ENCODE peak calls at places on chromosomes 5 and 9, in nine cellular contexts. One of them, this sample, is unnamed.

GRCh38 chr5:110356687-110357086 is 369.8 kb downstream of the TMEM232 start:
- DNase-seq in GM13977: no peak
- DNase-seq in NAMALWA: no peak
- DNase-seq in RPMI8226: no peak
- DNase-seq in kidney tubule cell: peak; percentile 23
- DNase-seq in LoVo: no peak
- DNase-seq in testis: no peak
- DNase-seq in spleen: no peak
- DNase-seq in C1 segment of cervical spinal cord: no peak
- DNase-seq in this sample: no peak

GRCh38 chr5:132262882-132263547 is 5.5 kb downstream of the PDLIM4 start:
- DNase-seq in testis: no peak
- DNase-seq in GM13977: no peak
- DNase-seq in NAMALWA: no peak
- DNase-seq in spleen: peak; percentile 27
- DNase-seq in C1 segment of cervical spinal cord: no peak
- DNase-seq in kidney tubule cell: no peak
- DNase-seq in RPMI8226: no peak
- DNase-seq in LoVo: no peak
- DNase-seq in this sample: no peak

GRCh38 chr5:132064738-132065331 is 4.4 kb downstream of the IL3 start:
- DNase-seq in C1 segment of cervical spinal cord: peak; percentile 51
- DNase-seq in LoVo: peak; percentile 70
- DNase-seq in kidney tubule cell: peak; percentile 85
- DNase-seq in spleen: peak; percentile 87
- DNase-seq in GM13977: peak; percentile 84
- DNase-seq in testis: peak; percentile 90
- DNase-seq in NAMALWA: peak; percentile 87
- DNase-seq in RPMI8226: peak; percentile 82
- DNase-seq in this sample: peak; percentile 78

GRCh38 chr5:122863721-122864120 is 18.3 kb downstream of the SNX24 start:
- DNase-seq in RPMI8226: no peak
- DNase-seq in C1 segment of cervical spinal cord: no peak
- DNase-seq in kidney tubule cell: no peak
- DNase-seq in testis: no peak
- DNase-seq in GM13977: no peak
- DNase-seq in LoVo: no peak
- DNase-seq in spleen: no peak
- DNase-seq in NAMALWA: no peak
- DNase-seq in this sample: no peak

GRCh38 chr9:37174247-37174646 is 53.9 kb downstream of the ZCCHC7 start:
- DNase-seq in C1 segment of cervical spinal cord: no peak
- DNase-seq in GM13977: no peak
- DNase-seq in kidney tubule cell: no peak
- DNase-seq in RPMI8226: no peak
- DNase-seq in spleen: no peak
- DNase-seq in LoVo: no peak
- DNase-seq in NAMALWA: no peak
- DNase-seq in testis: no peak
- DNase-seq in this sample: no peak

GRCh38 chr9:89380437-89381307 is 62.4 kb downstream of the SECISBP2 start:
- DNase-seq in spleen: peak; percentile 78
- DNase-seq in testis: no peak
- DNase-seq in GM13977: no peak
- DNase-seq in RPMI8226: no peak
- DNase-seq in kidney tubule cell: peak; percentile 43
- DNase-seq in LoVo: no peak
- DNase-seq in NAMALWA: no peak
- DNase-seq in C1 segment of cervical spinal cord: no peak
- DNase-seq in this sample: no peak

GRCh38 chr5:124675921-124676846 is 70.3 kb downstream of the ZNF608 start:
- DNase-seq in GM13977: no peak
- DNase-seq in LoVo: no peak
- DNase-seq in C1 segment of cervical spinal cord: no peak
- DNase-seq in NAMALWA: no peak
- DNase-seq in testis: no peak
- DNase-seq in spleen: no peak
- DNase-seq in RPMI8226: no peak
- DNase-seq in kidney tubule cell: no peak
- DNase-seq in this sample: no peak

GRCh38 chr9:70479880-70480291 is 65.4 kb upstream of the KLF9 start:
- DNase-seq in C1 segment of cervical spinal cord: peak; percentile 45
- DNase-seq in kidney tubule cell: peak; percentile 77
- DNase-seq in GM13977: no peak
- DNase-seq in NAMALWA: no peak
- DNase-seq in LoVo: no peak
- DNase-seq in spleen: no peak
- DNase-seq in testis: no peak
- DNase-seq in RPMI8226: no peak
- DNase-seq in this sample: no peak

GRCh38 chr9:34170252-34170915 is 8.5 kb upstream of the UBAP1 start:
- DNase-seq in spleen: peak; percentile 35
- DNase-seq in RPMI8226: no peak
- DNase-seq in GM13977: no peak
- DNase-seq in testis: peak; percentile 62
- DNase-seq in kidney tubule cell: no peak
- DNase-seq in NAMALWA: no peak
- DNase-seq in LoVo: no peak
- DNase-seq in C1 segment of cervical spinal cord: no peak
- DNase-seq in this sample: no peak

GRCh38 chr5:148729182-148729581 is 74.9 kb upstream of the HTR4 start:
- DNase-seq in C1 segment of cervical spinal cord: no peak
- DNase-seq in spleen: no peak
- DNase-seq in GM13977: no peak
- DNase-seq in kidney tubule cell: no peak
- DNase-seq in RPMI8226: no peak
- DNase-seq in testis: no peak
- DNase-seq in NAMALWA: no peak
- DNase-seq in LoVo: no peak
- DNase-seq in this sample: no peak

GRCh38 chr9:113454914-113455761 is 8.4 kb upstream of the RGS3 start:
- DNase-seq in NAMALWA: no peak
- DNase-seq in LoVo: peak; percentile 69
- DNase-seq in RPMI8226: peak; percentile 41
- DNase-seq in C1 segment of cervical spinal cord: no peak
- DNase-seq in testis: peak; percentile 72
- DNase-seq in kidney tubule cell: peak; percentile 74
- DNase-seq in spleen: no peak
- DNase-seq in GM13977: no peak
- DNase-seq in this sample: no peak

GRCh38 chr9:2015581-2016410 is 649 bp downstream of the SMARCA2 start:
- DNase-seq in RPMI8226: peak; percentile 60
- DNase-seq in spleen: peak; percentile 93
- DNase-seq in kidney tubule cell: peak; percentile 49
- DNase-seq in testis: peak; percentile 34
- DNase-seq in GM13977: peak; percentile 35
- DNase-seq in NAMALWA: peak; percentile 60
- DNase-seq in LoVo: peak; percentile 43
- DNase-seq in C1 segment of cervical spinal cord: peak; percentile 75
- DNase-seq in this sample: peak; percentile 58

GRCh38 chr9:3879315-3879714 is 353.5 kb upstream of the RFX3 start:
- DNase-seq in NAMALWA: no peak
- DNase-seq in LoVo: no peak
- DNase-seq in RPMI8226: no peak
- DNase-seq in GM13977: no peak
- DNase-seq in spleen: no peak
- DNase-seq in C1 segment of cervical spinal cord: no peak
- DNase-seq in kidney tubule cell: no peak
- DNase-seq in testis: no peak
- DNase-seq in this sample: no peak

GRCh38 chr9:113376634-113377531 is at the start of gene HDHD3:
- DNase-seq in kidney tubule cell: peak; percentile 90
- DNase-seq in RPMI8226: peak; percentile 84
- DNase-seq in GM13977: peak; percentile 92
- DNase-seq in NAMALWA: peak; percentile 86
- DNase-seq in testis: peak; percentile 88
- DNase-seq in LoVo: peak; percentile 86
- DNase-seq in C1 segment of cervical spinal cord: peak; percentile 69
- DNase-seq in spleen: peak; percentile 96
- DNase-seq in this sample: peak; percentile 78

GRCh38 chr5:2746642-2747041 is 4.8 kb downstream of the IRX2 start:
- DNase-seq in kidney tubule cell: peak; percentile 17
- DNase-seq in C1 segment of cervical spinal cord: no peak
- DNase-seq in spleen: no peak
- DNase-seq in GM13977: no peak
- DNase-seq in RPMI8226: peak; percentile 30
- DNase-seq in NAMALWA: no peak
- DNase-seq in testis: no peak
- DNase-seq in LoVo: no peak
- DNase-seq in this sample: no peak

GRCh38 chr5:33641722-33642505 is 201.1 kb downstream of the TARS1 start:
- DNase-seq in NAMALWA: no peak
- DNase-seq in spleen: no peak
- DNase-seq in RPMI8226: no peak
- DNase-seq in GM13977: peak; percentile 14
- DNase-seq in testis: no peak
- DNase-seq in LoVo: no peak
- DNase-seq in kidney tubule cell: peak; percentile 58
- DNase-seq in C1 segment of cervical spinal cord: no peak
- DNase-seq in this sample: no peak

GRCh38 chr9:81690251-81690851 is 1.0 kb upstream of the TLE1 start:
- DNase-seq in spleen: peak; percentile 83
- DNase-seq in RPMI8226: no peak
- DNase-seq in testis: peak; percentile 45
- DNase-seq in LoVo: peak; percentile 39
- DNase-seq in NAMALWA: no peak
- DNase-seq in GM13977: no peak
- DNase-seq in kidney tubule cell: peak; percentile 67
- DNase-seq in C1 segment of cervical spinal cord: no peak
- DNase-seq in this sample: no peak

GRCh38 chr9:17782750-17783149 is 203.9 kb downstream of the SH3GL2 start:
- DNase-seq in testis: no peak
- DNase-seq in C1 segment of cervical spinal cord: no peak
- DNase-seq in spleen: no peak
- DNase-seq in NAMALWA: no peak
- DNase-seq in kidney tubule cell: no peak
- DNase-seq in LoVo: no peak
- DNase-seq in RPMI8226: no peak
- DNase-seq in GM13977: no peak
- DNase-seq in this sample: no peak

GRCh38 chr5:173567548-173567947 is 48.9 kb downstream of the BOD1 start:
- DNase-seq in C1 segment of cervical spinal cord: no peak
- DNase-seq in spleen: no peak
- DNase-seq in NAMALWA: no peak
- DNase-seq in LoVo: no peak
- DNase-seq in testis: no peak
- DNase-seq in RPMI8226: no peak
- DNase-seq in kidney tubule cell: peak; percentile 48
- DNase-seq in GM13977: no peak
- DNase-seq in this sample: no peak

GRCh38 chr5:145852990-145853389 is 17.8 kb upstream of the PRELID2 start:
- DNase-seq in NAMALWA: no peak
- DNase-seq in C1 segment of cervical spinal cord: no peak
- DNase-seq in spleen: no peak
- DNase-seq in GM13977: no peak
- DNase-seq in LoVo: no peak
- DNase-seq in testis: no peak
- DNase-seq in RPMI8226: no peak
- DNase-seq in kidney tubule cell: no peak
- DNase-seq in this sample: no peak

GRCh38 chr5:140632366-140633080 is 452 bp downstream of the CD14 start:
- DNase-seq in C1 segment of cervical spinal cord: no peak
- DNase-seq in testis: peak; percentile 67
- DNase-seq in NAMALWA: no peak
- DNase-seq in LoVo: no peak
- DNase-seq in spleen: peak; percentile 92
- DNase-seq in GM13977: peak; percentile 40
- DNase-seq in kidney tubule cell: peak; percentile 45
- DNase-seq in RPMI8226: peak; percentile 62
- DNase-seq in this sample: peak; percentile 53